ENCODE peak calls at places on chromosomes 16 and 17, in nine cellular contexts. One of them, this sample, is unnamed. For H3K9me3 and H3K4me1, the result is how much of the 10 kb centered on the place peaks cover.

GRCh38 chr17:77049440-77049839 is 91.3 kb upstream of the SEC14L1 start:
- DNase-seq in sigmoid colon: no peak
- DNase-seq in Caco-2: no peak
- DNase-seq in lung: no peak
- DNase-seq in neural progenitor cell: no peak
- DNase-seq in thoracic aorta: no peak
- DNase-seq in transverse colon: no peak
- DNase-seq in NT2/D1: no peak
- DNase-seq in esophagus muscularis mucosa: no peak
- DNase-seq in this sample: no peak

GRCh38 chr16:83926726-83927397 is 26.2 kb upstream of the OSGIN1 start:
- DNase-seq in sigmoid colon: no peak
- DNase-seq in Caco-2: peak
- DNase-seq in lung: peak
- DNase-seq in neural progenitor cell: peak
- DNase-seq in thoracic aorta: peak
- DNase-seq in transverse colon: peak
- DNase-seq in NT2/D1: peak
- DNase-seq in esophagus muscularis mucosa: no peak
- DNase-seq in this sample: peak

GRCh38 chr17:34740516-34740915 is 161.1 kb downstream of the TMEM132E start:
- DNase-seq in sigmoid colon: peak
- DNase-seq in Caco-2: no peak
- DNase-seq in lung: no peak
- DNase-seq in neural progenitor cell: no peak
- DNase-seq in thoracic aorta: no peak
- DNase-seq in transverse colon: no peak
- DNase-seq in NT2/D1: no peak
- DNase-seq in esophagus muscularis mucosa: no peak
- DNase-seq in this sample: no peak

GRCh38 chr17:19948100-19948943 is 29.3 kb downstream of the AKAP10 start:
- DNase-seq in sigmoid colon: no peak
- DNase-seq in Caco-2: no peak
- DNase-seq in lung: no peak
- DNase-seq in neural progenitor cell: peak
- DNase-seq in thoracic aorta: no peak
- DNase-seq in transverse colon: no peak
- DNase-seq in NT2/D1: no peak
- DNase-seq in esophagus muscularis mucosa: no peak
- DNase-seq in this sample: no peak

GRCh38 chr16:89135166-89135565 is 36.4 kb upstream of the CDH15 start:
- DNase-seq in sigmoid colon: no peak
- DNase-seq in Caco-2: no peak
- DNase-seq in lung: no peak
- DNase-seq in neural progenitor cell: no peak
- DNase-seq in thoracic aorta: no peak
- DNase-seq in transverse colon: no peak
- DNase-seq in NT2/D1: no peak
- DNase-seq in esophagus muscularis mucosa: no peak
- DNase-seq in this sample: no peak

GRCh38 chr17:42203354-42203753 is 9.1 kb upstream of the GHDC start:
- DNase-seq in sigmoid colon: no peak
- DNase-seq in Caco-2: no peak
- DNase-seq in lung: no peak
- DNase-seq in neural progenitor cell: no peak
- DNase-seq in thoracic aorta: no peak
- DNase-seq in transverse colon: no peak
- DNase-seq in NT2/D1: no peak
- DNase-seq in esophagus muscularis mucosa: no peak
- DNase-seq in this sample: no peak

GRCh38 chr17:78379134-78379497 is 667 bp downstream of the PGS1 start:
- DNase-seq in sigmoid colon: no peak
- DNase-seq in Caco-2: no peak
- DNase-seq in lung: peak
- DNase-seq in neural progenitor cell: no peak
- DNase-seq in thoracic aorta: no peak
- DNase-seq in transverse colon: no peak
- DNase-seq in NT2/D1: no peak
- DNase-seq in esophagus muscularis mucosa: no peak
- DNase-seq in this sample: no peak

GRCh38 chr17:37884516-37884915 is 39.7 kb upstream of the TBC1D3K start:
- DNase-seq in sigmoid colon: no peak
- DNase-seq in Caco-2: no peak
- DNase-seq in lung: no peak
- DNase-seq in neural progenitor cell: no peak
- DNase-seq in thoracic aorta: no peak
- DNase-seq in transverse colon: no peak
- DNase-seq in NT2/D1: no peak
- DNase-seq in esophagus muscularis mucosa: no peak
- DNase-seq in this sample: no peak

GRCh38 chr16:79381552-79382042 is 218.9 kb downstream of the MAF start:
- DNase-seq in sigmoid colon: no peak
- DNase-seq in Caco-2: no peak
- DNase-seq in lung: no peak
- DNase-seq in neural progenitor cell: no peak
- DNase-seq in thoracic aorta: no peak
- DNase-seq in transverse colon: no peak
- DNase-seq in NT2/D1: no peak
- DNase-seq in esophagus muscularis mucosa: no peak
- DNase-seq in this sample: no peak

GRCh38 chr17:81277938-81278693 is 17.0 kb downstream of the SLC38A10 start:
- DNase-seq in sigmoid colon: no peak
- DNase-seq in Caco-2: no peak
- DNase-seq in lung: no peak
- DNase-seq in neural progenitor cell: no peak
- DNase-seq in thoracic aorta: no peak
- DNase-seq in transverse colon: no peak
- DNase-seq in NT2/D1: no peak
- DNase-seq in esophagus muscularis mucosa: no peak
- DNase-seq in this sample: no peak

GRCh38 chr17:81277421-81277820 is 17.7 kb downstream of the SLC38A10 start:
- DNase-seq in sigmoid colon: peak
- DNase-seq in Caco-2: no peak
- DNase-seq in lung: peak
- DNase-seq in neural progenitor cell: no peak
- DNase-seq in thoracic aorta: no peak
- DNase-seq in transverse colon: peak
- DNase-seq in NT2/D1: no peak
- DNase-seq in esophagus muscularis mucosa: peak
- DNase-seq in this sample: no peak

GRCh38 chr17:81274471-81274855 is 20.6 kb downstream of the SLC38A10 start:
- DNase-seq in sigmoid colon: no peak
- DNase-seq in Caco-2: no peak
- DNase-seq in lung: no peak
- DNase-seq in neural progenitor cell: no peak
- DNase-seq in thoracic aorta: no peak
- DNase-seq in transverse colon: no peak
- DNase-seq in NT2/D1: no peak
- DNase-seq in esophagus muscularis mucosa: no peak
- DNase-seq in this sample: no peak

GRCh38 chr17:81278831-81279230 is 16.3 kb downstream of the SLC38A10 start:
- DNase-seq in sigmoid colon: no peak
- DNase-seq in Caco-2: no peak
- DNase-seq in lung: no peak
- DNase-seq in neural progenitor cell: no peak
- DNase-seq in thoracic aorta: no peak
- DNase-seq in transverse colon: no peak
- DNase-seq in NT2/D1: no peak
- DNase-seq in esophagus muscularis mucosa: no peak
- DNase-seq in this sample: no peak

GRCh38 chr17:81276781-81277180 is 18.3 kb downstream of the SLC38A10 start:
- DNase-seq in sigmoid colon: no peak
- DNase-seq in Caco-2: no peak
- DNase-seq in lung: no peak
- DNase-seq in neural progenitor cell: no peak
- DNase-seq in thoracic aorta: no peak
- DNase-seq in transverse colon: no peak
- DNase-seq in NT2/D1: no peak
- DNase-seq in esophagus muscularis mucosa: no peak
- DNase-seq in this sample: no peak
- H3K4me3 ChIP-seq in sigmoid colon: no peak
- H3K4me3 ChIP-seq in Caco-2: no peak
- H3K4me3 ChIP-seq in lung: no peak
- H3K4me3 ChIP-seq in neural progenitor cell: no peak
- H3K4me3 ChIP-seq in thoracic aorta: no peak
- H3K4me3 ChIP-seq in transverse colon: no peak
- H3K4me3 ChIP-seq in NT2/D1: no peak
- H3K4me3 ChIP-seq in esophagus muscularis mucosa: no peak
- H3K4me3 ChIP-seq in this sample: no peak

DNA sequence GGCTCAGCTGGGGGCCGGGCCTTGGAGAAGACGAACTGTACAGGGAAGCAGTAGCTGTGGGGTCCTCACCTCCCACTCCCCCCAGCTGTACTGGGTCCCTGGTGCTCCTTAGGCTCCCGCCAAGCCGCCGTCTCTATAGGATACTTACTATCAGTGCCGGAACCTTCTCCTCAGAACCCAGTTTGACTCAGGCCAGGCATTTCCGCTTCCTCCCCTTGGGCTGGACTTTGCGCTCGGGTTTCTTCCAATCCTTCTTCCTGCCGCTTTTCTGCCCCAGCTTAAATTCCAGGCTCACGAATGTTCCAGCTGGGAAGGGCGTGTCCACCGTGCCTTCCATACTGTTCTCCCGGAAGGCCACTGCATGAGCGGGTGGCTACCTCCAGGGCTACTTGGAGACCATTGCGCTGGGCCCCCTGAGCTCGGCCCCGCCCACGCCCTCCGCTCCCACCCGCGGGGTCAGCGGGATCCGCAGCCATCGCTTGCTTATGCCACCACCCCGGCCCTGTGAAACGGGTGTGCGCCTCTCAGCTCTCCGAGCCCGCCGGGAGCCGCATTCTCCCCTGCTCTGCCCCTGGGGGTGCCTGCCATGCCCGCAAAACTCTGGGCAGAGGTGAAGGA is 1795.9 kb downstream of the TP53TG3F start:
- DNase-seq in sigmoid colon: no peak
- DNase-seq in Caco-2: no peak
- DNase-seq in lung: no peak
- DNase-seq in neural progenitor cell: no peak
- DNase-seq in thoracic aorta: no peak
- DNase-seq in transverse colon: no peak
- DNase-seq in NT2/D1: no peak
- DNase-seq in esophagus muscularis mucosa: peak
- DNase-seq in this sample: no peak
- H3K9me3 ChIP-seq in sigmoid colon: under half
- H3K9me3 ChIP-seq in Caco-2: under half
- H3K9me3 ChIP-seq in lung: under half
- H3K9me3 ChIP-seq in neural progenitor cell: under half
- H3K9me3 ChIP-seq in thoracic aorta: under half
- H3K9me3 ChIP-seq in transverse colon: under half
- H3K9me3 ChIP-seq in NT2/D1: under half
- H3K9me3 ChIP-seq in esophagus muscularis mucosa: under half
- H3K9me3 ChIP-seq in this sample: under half

DNA sequence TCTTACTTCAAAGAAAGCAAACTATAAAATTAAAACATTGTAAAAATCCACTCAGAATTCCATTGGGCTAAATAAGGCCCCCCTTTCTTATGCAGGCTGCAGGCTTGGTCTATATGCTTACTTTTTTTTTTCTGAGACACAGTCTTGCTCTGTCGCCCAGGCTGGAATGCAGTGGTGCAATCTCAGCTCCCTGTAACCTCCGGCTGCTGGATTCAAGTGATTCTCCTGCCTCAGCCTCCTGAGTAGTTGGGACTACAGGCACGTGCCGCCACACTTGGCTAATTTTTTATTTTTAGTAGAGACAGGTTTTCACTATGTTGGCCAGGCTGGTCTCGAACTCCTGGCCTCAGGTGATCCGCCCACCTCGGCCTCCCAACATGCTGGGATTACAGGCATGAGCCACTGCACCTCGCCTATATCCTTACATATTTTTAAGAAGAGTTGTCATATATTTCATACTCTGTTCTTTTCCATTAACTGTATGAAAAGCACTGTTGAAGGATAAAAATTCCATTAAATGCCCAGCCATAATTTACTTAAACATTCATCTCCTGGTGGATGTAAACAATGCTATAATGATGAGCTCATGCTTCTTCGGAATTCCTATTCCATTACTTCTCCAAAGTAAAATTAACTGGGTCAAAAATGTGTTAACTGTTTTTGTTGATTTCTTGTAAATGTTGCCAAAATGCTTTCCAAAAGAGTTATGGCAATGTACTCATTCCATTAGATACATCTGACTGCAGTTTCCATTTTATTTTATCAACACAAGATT is 17.8 kb downstream of the SNN start:
- DNase-seq in sigmoid colon: peak
- DNase-seq in Caco-2: no peak
- DNase-seq in lung: no peak
- DNase-seq in neural progenitor cell: no peak
- DNase-seq in thoracic aorta: no peak
- DNase-seq in transverse colon: no peak
- DNase-seq in NT2/D1: no peak
- DNase-seq in esophagus muscularis mucosa: no peak
- DNase-seq in this sample: peak
- H3K4me1 ChIP-seq in sigmoid colon: half or more
- H3K4me1 ChIP-seq in Caco-2: under half
- H3K4me1 ChIP-seq in lung: under half
- H3K4me1 ChIP-seq in neural progenitor cell: under half
- H3K4me1 ChIP-seq in thoracic aorta: under half
- H3K4me1 ChIP-seq in transverse colon: under half
- H3K4me1 ChIP-seq in NT2/D1: under half
- H3K4me1 ChIP-seq in esophagus muscularis mucosa: half or more
- H3K4me1 ChIP-seq in this sample: under half

DNA sequence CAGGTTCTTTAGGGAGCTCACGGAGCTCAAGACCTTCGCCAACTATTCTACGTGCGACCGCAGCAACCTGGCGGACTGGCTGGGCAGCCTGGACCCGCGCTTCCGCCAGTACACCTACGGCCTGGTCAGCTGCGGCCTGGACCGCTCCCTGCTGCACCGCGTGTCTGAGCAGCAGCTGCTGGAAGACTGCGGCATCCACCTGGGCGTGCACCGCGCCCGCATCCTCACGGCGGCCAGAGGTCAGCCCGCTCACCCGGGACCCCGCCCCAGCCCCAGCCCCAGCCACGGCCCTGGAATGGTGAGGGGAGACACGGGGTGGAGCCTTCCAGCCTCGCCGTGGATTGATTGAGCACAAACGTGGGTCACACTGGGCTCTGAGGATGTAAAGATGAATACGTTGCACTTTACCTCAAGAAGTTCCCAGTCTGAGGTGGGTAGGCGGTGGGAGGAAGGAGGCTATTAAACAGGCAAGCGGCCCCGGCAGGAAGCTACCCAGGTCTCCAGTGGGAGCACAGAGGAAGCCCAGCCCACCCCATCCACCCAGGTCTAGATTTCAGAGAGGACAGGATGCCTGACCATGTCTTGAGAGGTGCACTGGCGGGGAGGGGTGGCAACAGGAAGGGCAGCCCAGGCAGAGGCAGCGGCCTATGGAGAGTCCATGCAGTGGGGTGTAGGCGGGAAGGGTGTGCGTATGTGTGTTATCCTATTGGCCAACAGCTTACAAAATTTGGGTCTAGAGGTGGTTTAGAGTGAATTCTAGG is 13.7 kb downstream of the SARM1 start:
- DNase-seq in sigmoid colon: no peak
- DNase-seq in Caco-2: peak
- DNase-seq in lung: no peak
- DNase-seq in neural progenitor cell: peak
- DNase-seq in thoracic aorta: no peak
- DNase-seq in transverse colon: peak
- DNase-seq in NT2/D1: no peak
- DNase-seq in esophagus muscularis mucosa: no peak
- DNase-seq in this sample: no peak
- H3K4me3 ChIP-seq in sigmoid colon: peak
- H3K4me3 ChIP-seq in Caco-2: peak
- H3K4me3 ChIP-seq in lung: peak
- H3K4me3 ChIP-seq in neural progenitor cell: peak
- H3K4me3 ChIP-seq in thoracic aorta: peak
- H3K4me3 ChIP-seq in transverse colon: peak
- H3K4me3 ChIP-seq in NT2/D1: no peak
- H3K4me3 ChIP-seq in esophagus muscularis mucosa: peak
- H3K4me3 ChIP-seq in this sample: no peak

GRCh38 chr17:56890390-56890789 is 23.5 kb downstream of the TRIM25 start:
- DNase-seq in sigmoid colon: no peak
- DNase-seq in Caco-2: no peak
- DNase-seq in lung: no peak
- DNase-seq in neural progenitor cell: no peak
- DNase-seq in thoracic aorta: no peak
- DNase-seq in transverse colon: no peak
- DNase-seq in NT2/D1: no peak
- DNase-seq in esophagus muscularis mucosa: no peak
- DNase-seq in this sample: no peak
- H3K9me3 ChIP-seq in sigmoid colon: under half
- H3K9me3 ChIP-seq in Caco-2: under half
- H3K9me3 ChIP-seq in lung: under half
- H3K9me3 ChIP-seq in neural progenitor cell: under half
- H3K9me3 ChIP-seq in thoracic aorta: under half
- H3K9me3 ChIP-seq in transverse colon: under half
- H3K9me3 ChIP-seq in NT2/D1: under half
- H3K9me3 ChIP-seq in esophagus muscularis mucosa: under half
- H3K9me3 ChIP-seq in this sample: under half